ENCODE peak calls at places on chromosomes 3 and 15, in nine cellular contexts. One of them, this sample, is unnamed.

GRCh38 chr15:61613138-61613537 is 384.0 kb upstream of the RORA start:
- DNase-seq in RWPE1: no peak
- DNase-seq in hepatocyte: no peak
- DNase-seq in OCI-LY7: no peak
- DNase-seq in brain microvascular endothelial cell: no peak
- DNase-seq in lung: no peak
- DNase-seq in H9: no peak
- DNase-seq in transverse colon: no peak
- DNase-seq in vagina: no peak
- DNase-seq in this sample: no peak

GRCh38 chr3:142647856-142648255 is 51.7 kb downstream of the PLS1 start:
- DNase-seq in OCI-LY7: no peak
- DNase-seq in RWPE1: peak; percentile 66
- DNase-seq in brain microvascular endothelial cell: no peak
- DNase-seq in lung: no peak
- DNase-seq in vagina: no peak
- DNase-seq in hepatocyte: peak; percentile 41
- DNase-seq in transverse colon: peak; percentile 64
- DNase-seq in H9: no peak
- DNase-seq in this sample: no peak

GRCh38 chr3:66498718-66499611 is 1.9 kb downstream of the LRIG1 start:
- DNase-seq in lung: no peak
- DNase-seq in H9: no peak
- DNase-seq in brain microvascular endothelial cell: no peak
- DNase-seq in vagina: no peak
- DNase-seq in transverse colon: no peak
- DNase-seq in OCI-LY7: peak; percentile 52
- DNase-seq in RWPE1: no peak
- DNase-seq in hepatocyte: no peak
- DNase-seq in this sample: no peak

GRCh38 chr3:29064085-29064484 is 216.8 kb upstream of the RBMS3 start:
- DNase-seq in brain microvascular endothelial cell: no peak
- DNase-seq in H9: no peak
- DNase-seq in RWPE1: no peak
- DNase-seq in lung: no peak
- DNase-seq in transverse colon: no peak
- DNase-seq in hepatocyte: no peak
- DNase-seq in vagina: no peak
- DNase-seq in OCI-LY7: no peak
- DNase-seq in this sample: no peak

GRCh38 chr3:30934208-30934550 is 39.7 kb upstream of the GADL1 start:
- DNase-seq in brain microvascular endothelial cell: peak; percentile 49
- DNase-seq in H9: no peak
- DNase-seq in RWPE1: peak; percentile 5
- DNase-seq in hepatocyte: peak; percentile 64
- DNase-seq in vagina: no peak
- DNase-seq in transverse colon: no peak
- DNase-seq in OCI-LY7: peak; percentile 63
- DNase-seq in lung: no peak
- DNase-seq in this sample: peak; percentile 2

GRCh38 chr15:92006186-92007028 is 152.9 kb downstream of the SLCO3A1 start:
- DNase-seq in transverse colon: no peak
- DNase-seq in brain microvascular endothelial cell: no peak
- DNase-seq in OCI-LY7: peak; percentile 7
- DNase-seq in hepatocyte: no peak
- DNase-seq in RWPE1: no peak
- DNase-seq in vagina: no peak
- DNase-seq in H9: no peak
- DNase-seq in lung: no peak
- DNase-seq in this sample: no peak

GRCh38 chr15:67109141-67110034 is 44.0 kb downstream of the SMAD3 start:
- DNase-seq in H9: no peak
- DNase-seq in transverse colon: peak; percentile 65
- DNase-seq in hepatocyte: peak; percentile 64
- DNase-seq in vagina: no peak
- DNase-seq in OCI-LY7: peak; percentile 77
- DNase-seq in lung: no peak
- DNase-seq in brain microvascular endothelial cell: peak; percentile 98
- DNase-seq in RWPE1: no peak
- DNase-seq in this sample: no peak

GRCh38 chr3:16897254-16897926 is 12.6 kb downstream of the PLCL2 start:
- DNase-seq in lung: no peak
- DNase-seq in OCI-LY7: peak; percentile 91
- DNase-seq in hepatocyte: peak; percentile 28
- DNase-seq in transverse colon: peak; percentile 78
- DNase-seq in H9: no peak
- DNase-seq in brain microvascular endothelial cell: no peak
- DNase-seq in vagina: no peak
- DNase-seq in RWPE1: no peak
- DNase-seq in this sample: peak; percentile 45

GRCh38 chr3:189967254-189967865 is 153.3 kb downstream of the P3H2 start:
- DNase-seq in brain microvascular endothelial cell: peak; percentile 52
- DNase-seq in RWPE1: peak; percentile 54
- DNase-seq in H9: no peak
- DNase-seq in lung: no peak
- DNase-seq in transverse colon: no peak
- DNase-seq in vagina: no peak
- DNase-seq in hepatocyte: peak; percentile 79
- DNase-seq in OCI-LY7: peak; percentile 51
- DNase-seq in this sample: no peak

GRCh38 chr3:53114011-53114400 is 16.2 kb downstream of the RFT1 start:
- DNase-seq in hepatocyte: peak; percentile 89
- DNase-seq in vagina: no peak
- DNase-seq in lung: peak; percentile 86
- DNase-seq in H9: peak; percentile 81
- DNase-seq in brain microvascular endothelial cell: peak; percentile 73
- DNase-seq in transverse colon: peak; percentile 86
- DNase-seq in OCI-LY7: peak; percentile 84
- DNase-seq in RWPE1: peak; percentile 66
- DNase-seq in this sample: peak; percentile 82

GRCh38 chr3:11199902-11200678 is 45.8 kb downstream of the HRH1 start:
- DNase-seq in OCI-LY7: no peak
- DNase-seq in vagina: no peak
- DNase-seq in lung: no peak
- DNase-seq in transverse colon: no peak
- DNase-seq in RWPE1: no peak
- DNase-seq in hepatocyte: no peak
- DNase-seq in H9: no peak
- DNase-seq in brain microvascular endothelial cell: no peak
- DNase-seq in this sample: no peak

GRCh38 chr3:179438836-179439235 is 12.4 kb downstream of the GNB4 start:
- DNase-seq in H9: peak; percentile 41
- DNase-seq in hepatocyte: no peak
- DNase-seq in RWPE1: no peak
- DNase-seq in lung: no peak
- DNase-seq in brain microvascular endothelial cell: no peak
- DNase-seq in transverse colon: no peak
- DNase-seq in vagina: no peak
- DNase-seq in OCI-LY7: peak; percentile 94
- DNase-seq in this sample: no peak

GRCh38 chr15:92076536-92076935 is 223.0 kb downstream of the SLCO3A1 start:
- DNase-seq in hepatocyte: no peak
- DNase-seq in lung: no peak
- DNase-seq in RWPE1: no peak
- DNase-seq in OCI-LY7: no peak
- DNase-seq in H9: no peak
- DNase-seq in transverse colon: no peak
- DNase-seq in brain microvascular endothelial cell: no peak
- DNase-seq in vagina: no peak
- DNase-seq in this sample: no peak

GRCh38 chr15:71011503-71012155 is 103.6 kb upstream of the THSD4 start:
- DNase-seq in vagina: no peak
- DNase-seq in hepatocyte: peak; percentile 55
- DNase-seq in transverse colon: peak; percentile 10
- DNase-seq in H9: no peak
- DNase-seq in lung: no peak
- DNase-seq in OCI-LY7: peak; percentile 2
- DNase-seq in RWPE1: peak; percentile 57
- DNase-seq in brain microvascular endothelial cell: peak; percentile 60
- DNase-seq in this sample: no peak

GRCh38 chr3:18441521-18441920 is 16.4 kb upstream of the SATB1 start:
- DNase-seq in RWPE1: no peak
- DNase-seq in brain microvascular endothelial cell: no peak
- DNase-seq in hepatocyte: no peak
- DNase-seq in transverse colon: no peak
- DNase-seq in H9: no peak
- DNase-seq in OCI-LY7: no peak
- DNase-seq in vagina: no peak
- DNase-seq in lung: no peak
- DNase-seq in this sample: no peak

GRCh38 chr3:18439281-18439680 is 14.1 kb upstream of the SATB1 start:
- DNase-seq in vagina: no peak
- DNase-seq in hepatocyte: no peak
- DNase-seq in transverse colon: no peak
- DNase-seq in RWPE1: no peak
- DNase-seq in H9: no peak
- DNase-seq in OCI-LY7: no peak
- DNase-seq in lung: no peak
- DNase-seq in brain microvascular endothelial cell: no peak
- DNase-seq in this sample: no peak

GRCh38 chr3:18436213-18436612 is 11.1 kb upstream of the SATB1 start:
- DNase-seq in brain microvascular endothelial cell: no peak
- DNase-seq in H9: no peak
- DNase-seq in OCI-LY7: no peak
- DNase-seq in transverse colon: no peak
- DNase-seq in hepatocyte: no peak
- DNase-seq in RWPE1: no peak
- DNase-seq in vagina: no peak
- DNase-seq in lung: no peak
- DNase-seq in this sample: no peak

GRCh38 chr3:18440053-18440768 is 15.1 kb upstream of the SATB1 start:
- DNase-seq in OCI-LY7: peak; percentile 34
- DNase-seq in lung: no peak
- DNase-seq in vagina: no peak
- DNase-seq in hepatocyte: no peak
- DNase-seq in brain microvascular endothelial cell: no peak
- DNase-seq in transverse colon: no peak
- DNase-seq in H9: no peak
- DNase-seq in RWPE1: no peak
- DNase-seq in this sample: no peak

DNA sequence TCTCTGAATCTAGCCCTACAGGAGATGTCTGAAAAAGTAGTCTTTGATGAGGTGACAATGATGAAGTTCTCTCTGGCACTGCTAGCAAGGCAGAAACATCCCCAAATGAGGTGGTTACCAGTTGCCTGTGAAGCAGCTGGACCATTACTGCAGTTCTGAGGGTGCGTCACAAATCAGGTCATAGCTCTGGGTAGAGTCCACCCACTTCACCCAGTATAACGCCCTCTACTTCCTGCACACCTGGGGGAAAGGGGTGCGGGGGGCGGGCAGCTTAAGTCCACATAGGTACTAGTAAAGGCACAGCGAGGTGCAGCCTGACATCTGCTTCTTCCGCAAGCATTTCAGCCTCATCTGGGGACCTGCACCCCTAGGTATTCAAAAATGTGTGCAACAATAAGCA is 13.4 kb upstream of the SATB1 start:
- DNase-seq in H9: no peak
- DNase-seq in lung: no peak
- DNase-seq in transverse colon: no peak
- DNase-seq in hepatocyte: no peak
- DNase-seq in RWPE1: no peak
- DNase-seq in brain microvascular endothelial cell: no peak
- DNase-seq in OCI-LY7: peak; percentile 33
- DNase-seq in vagina: no peak
- DNase-seq in this sample: peak; percentile 76
- H3K27ac ChIP-seq in H9: no peak overlapping the region
- H3K27ac ChIP-seq in lung: no peak overlapping the region
- H3K27ac ChIP-seq in transverse colon: no peak overlapping the region
- H3K27ac ChIP-seq in hepatocyte: no peak overlapping the region
- H3K27ac ChIP-seq in RWPE1: no peak overlapping the region
- H3K27ac ChIP-seq in brain microvascular endothelial cell: no peak overlapping the region
- H3K27ac ChIP-seq in OCI-LY7: no peak overlapping the region
- H3K27ac ChIP-seq in vagina: no peak overlapping the region
- H3K27ac ChIP-seq in this sample: peak overlapping the region; percentile 97

GRCh38 chr15:88615303-88616107 is 5.6 kb upstream of the AEN start:
- DNase-seq in transverse colon: peak; percentile 74
- DNase-seq in vagina: peak; percentile 54
- DNase-seq in brain microvascular endothelial cell: no peak
- DNase-seq in lung: no peak
- DNase-seq in hepatocyte: peak; percentile 60
- DNase-seq in RWPE1: no peak
- DNase-seq in OCI-LY7: no peak
- DNase-seq in H9: peak; percentile 34
- DNase-seq in this sample: no peak
- H3K27ac ChIP-seq in transverse colon: peak overlapping the region; percentile 63
- H3K27ac ChIP-seq in vagina: no peak overlapping the region
- H3K27ac ChIP-seq in brain microvascular endothelial cell: no peak overlapping the region
- H3K27ac ChIP-seq in lung: no peak overlapping the region
- H3K27ac ChIP-seq in hepatocyte: peak overlapping the region; percentile 84
- H3K27ac ChIP-seq in RWPE1: no peak overlapping the region
- H3K27ac ChIP-seq in OCI-LY7: no peak overlapping the region
- H3K27ac ChIP-seq in H9: no peak overlapping the region
- H3K27ac ChIP-seq in this sample: no peak overlapping the region

GRCh38 chr3:181859518-181859917 is 147.8 kb downstream of the SOX2 start:
- DNase-seq in hepatocyte: no peak
- DNase-seq in transverse colon: no peak
- DNase-seq in lung: no peak
- DNase-seq in H9: peak; percentile 68
- DNase-seq in RWPE1: no peak
- DNase-seq in OCI-LY7: no peak
- DNase-seq in brain microvascular endothelial cell: no peak
- DNase-seq in vagina: no peak
- DNase-seq in this sample: no peak
- H3K27ac ChIP-seq in hepatocyte: no peak overlapping the region
- H3K27ac ChIP-seq in transverse colon: no peak overlapping the region
- H3K27ac ChIP-seq in lung: no peak overlapping the region
- H3K27ac ChIP-seq in H9: peak overlapping the region; percentile 93
- H3K27ac ChIP-seq in RWPE1: no peak overlapping the region
- H3K27ac ChIP-seq in OCI-LY7: no peak overlapping the region
- H3K27ac ChIP-seq in brain microvascular endothelial cell: no peak overlapping the region
- H3K27ac ChIP-seq in vagina: no peak overlapping the region
- H3K27ac ChIP-seq in this sample: no peak overlapping the region

GRCh38 chr3:197713477-197713822 is 23.3 kb downstream of the RUBCN start:
- DNase-seq in lung: no peak
- DNase-seq in vagina: no peak
- DNase-seq in brain microvascular endothelial cell: no peak
- DNase-seq in hepatocyte: no peak
- DNase-seq in OCI-LY7: no peak
- DNase-seq in RWPE1: no peak
- DNase-seq in transverse colon: no peak
- DNase-seq in H9: no peak
- DNase-seq in this sample: no peak

GRCh38 chr3:197709135-197709534 is 27.6 kb downstream of the RUBCN start:
- DNase-seq in H9: no peak
- DNase-seq in OCI-LY7: peak; percentile 51
- DNase-seq in vagina: no peak
- DNase-seq in brain microvascular endothelial cell: no peak
- DNase-seq in hepatocyte: no peak
- DNase-seq in transverse colon: peak; percentile 30
- DNase-seq in RWPE1: no peak
- DNase-seq in lung: no peak
- DNase-seq in this sample: no peak

GRCh38 chr3:197718904-197719303 is 17.8 kb downstream of the RUBCN start:
- DNase-seq in lung: no peak
- DNase-seq in vagina: no peak
- DNase-seq in brain microvascular endothelial cell: peak; percentile 94
- DNase-seq in hepatocyte: peak; percentile 78
- DNase-seq in transverse colon: no peak
- DNase-seq in OCI-LY7: no peak
- DNase-seq in RWPE1: peak; percentile 83
- DNase-seq in H9: no peak
- DNase-seq in this sample: no peak

GRCh38 chr3:197711973-197712707 is 24.6 kb downstream of the RUBCN start:
- DNase-seq in RWPE1: peak; percentile 92
- DNase-seq in H9: peak; percentile 75
- DNase-seq in brain microvascular endothelial cell: peak; percentile 98
- DNase-seq in vagina: peak; percentile 92
- DNase-seq in transverse colon: peak; percentile 87
- DNase-seq in OCI-LY7: peak; percentile 92
- DNase-seq in hepatocyte: peak; percentile 91
- DNase-seq in lung: peak; percentile 77
- DNase-seq in this sample: peak; percentile 92

GRCh38 chr3:197714251-197714650 is 22.5 kb downstream of the RUBCN start:
- DNase-seq in RWPE1: no peak
- DNase-seq in H9: no peak
- DNase-seq in vagina: no peak
- DNase-seq in lung: no peak
- DNase-seq in OCI-LY7: no peak
- DNase-seq in brain microvascular endothelial cell: no peak
- DNase-seq in hepatocyte: no peak
- DNase-seq in transverse colon: no peak
- DNase-seq in this sample: no peak
- H3K27ac ChIP-seq in RWPE1: peak overlapping the region; percentile 88
- H3K27ac ChIP-seq in H9: no peak overlapping the region
- H3K27ac ChIP-seq in vagina: peak overlapping the region; percentile 92
- H3K27ac ChIP-seq in lung: no peak overlapping the region
- H3K27ac ChIP-seq in OCI-LY7: no peak overlapping the region
- H3K27ac ChIP-seq in brain microvascular endothelial cell: no peak overlapping the region
- H3K27ac ChIP-seq in hepatocyte: no peak overlapping the region
- H3K27ac ChIP-seq in transverse colon: peak overlapping the region; percentile 87
- H3K27ac ChIP-seq in this sample: peak overlapping the region; percentile 82

This sample was measured in naive thymus-derived CD4-positive, alpha-beta T cell.